ENCODE peak calls at places on chromosomes 12 and 14, in seven cellular contexts. Q is HCT116, B is lower lobe of right lung, C is neuronal stem cell, H is pancreas, O is hepatocyte, S is MM.1S. N is an unnamed sample.

GRCh38 chr12:108214486-108214885 is 85.4 kb downstream of the WSCD2 start:
- DNase-seq in Q (no peak), B (no peak), C (peak; percentile 70), H (peak; percentile 61), O (peak; percentile 66), S (peak; percentile 45), N (peak; percentile 43)

GRCh38 chr14:60946773-60947172 is 34.1 kb downstream of the TRMT5 start:
- DNase-seq in Q (no peak), B (no peak), C (no peak), H (no peak), O (no peak), S (no peak), N (no peak)

GRCh38 chr12:13179159-13180074 is 17.1 kb upstream of the EMP1 start:
- DNase-seq in Q (no peak), B (peak; percentile 66), C (no peak), H (peak; percentile 68), O (peak; percentile 81), S (peak; percentile 96), N (peak; percentile 55)

GRCh38 chr12:113471619-113472171 is at the start of gene LHX5:
- DNase-seq in Q (no peak), B (no peak), C (peak; percentile 77), H (no peak), O (no peak), S (no peak), N (no peak)

GRCh38 chr14:27605298-27605697 is 1007.5 kb upstream of the NOVA1 start:
- DNase-seq in Q (no peak), B (no peak), C (no peak), H (no peak), O (no peak), S (no peak), N (no peak)

GRCh38 chr14:66379116-66379515 is 107.1 kb upstream of the CCDC196 start:
- DNase-seq in Q (no peak), B (no peak), C (no peak), H (peak; percentile 77), O (no peak), S (no peak), N (peak; percentile 57)

GRCh38 chr12:78778339-78778738 is 86.2 kb upstream of the SYT1 start:
- DNase-seq in Q (no peak), B (no peak), C (no peak), H (no peak), O (no peak), S (no peak), N (no peak)

GRCh38 chr12:103301642-103302620 is 193.8 kb downstream of the C12orf42 start:
- DNase-seq in Q (no peak), B (no peak), C (peak; percentile 47), H (no peak), O (peak; percentile 7), S (no peak), N (no peak)

GRCh38 chr12:1655225-1655788 is 26.3 kb downstream of the WNT5B start:
- DNase-seq in Q (no peak), B (no peak), C (no peak), H (no peak), O (no peak), S (no peak), N (no peak)

GRCh38 chr12:53659011-53659551 is 16.8 kb downstream of the ATP5MC2 start:
- DNase-seq in Q (peak; percentile 45), B (no peak), C (peak; percentile 71), H (no peak), O (peak; percentile 68), S (no peak), N (peak; percentile 75)

GRCh38 chr14:69299286-69300035 is 39.5 kb downstream of the GALNT16 start:
- DNase-seq in Q (no peak), B (no peak), C (no peak), H (no peak), O (no peak), S (no peak), N (no peak)

GRCh38 chr12:95349291-95349690 is 124.7 kb upstream of the METAP2 start:
- DNase-seq in Q (no peak), B (no peak), C (no peak), H (no peak), O (no peak), S (no peak), N (no peak)

GRCh38 chr14:84622357-84622756 is 907.6 kb upstream of the FLRT2 start:
- DNase-seq in Q (no peak), B (no peak), C (no peak), H (no peak), O (no peak), S (no peak), N (no peak)

GRCh38 chr14:75456069-75457023 is 28.5 kb downstream of the JDP2 start:
- DNase-seq in Q (no peak), B (peak; percentile 65), C (no peak), H (no peak), O (no peak), S (no peak), N (no peak)

GRCh38 chr12:62724947-62725447 is 210.0 kb downstream of the PPM1H start:
- DNase-seq in Q (peak; percentile 99), B (no peak), C (peak; percentile 58), H (no peak), O (peak; percentile 85), S (no peak), N (peak; percentile 88)

GRCh38 chr12:62724285-62724684 is 210.7 kb downstream of the PPM1H start:
- DNase-seq in Q (no peak), B (no peak), C (no peak), H (no peak), O (no peak), S (no peak), N (no peak)

GRCh38 chr12:62722971-62723680 is 211.8 kb downstream of the PPM1H start:
- DNase-seq in Q (no peak), B (no peak), C (no peak), H (no peak), O (no peak), S (no peak), N (peak; percentile 78)

GRCh38 chr12:62726471-62726980 is 208.4 kb downstream of the PPM1H start:
- DNase-seq in Q (no peak), B (no peak), C (no peak), H (no peak), O (no peak), S (no peak), N (no peak)

DNA sequence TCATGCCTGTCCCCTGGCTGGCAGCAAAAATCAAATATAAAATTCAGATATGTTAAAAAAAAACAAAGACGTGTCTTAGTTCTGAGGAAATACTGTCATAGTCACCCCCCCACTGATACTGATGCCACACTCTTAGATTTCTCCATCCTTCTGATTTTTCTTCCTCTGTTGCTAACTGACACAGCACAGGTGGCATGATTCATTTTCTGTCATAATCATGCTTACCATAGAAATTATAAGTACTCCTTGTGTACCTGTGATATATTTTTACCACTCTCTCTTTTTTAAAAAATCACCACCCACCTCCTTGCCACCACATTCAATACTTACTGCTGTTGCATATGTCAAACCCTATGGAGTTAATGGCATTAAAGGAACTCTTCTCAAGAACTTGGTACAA is 209.2 kb downstream of the PPM1H start:
- DNase-seq in Q (no peak), B (no peak), C (no peak), H (no peak), O (no peak), S (no peak), N (no peak)
- H3K27me3 ChIP-seq in Q (no peaks in the 10 kb centered on the region), B (no peaks in the 10 kb centered on the region), C (no peaks in the 10 kb centered on the region), H (no peaks in the 10 kb centered on the region), O (no peaks in the 10 kb centered on the region), S (no peaks in the 10 kb centered on the region), N (no peaks in the 10 kb centered on the region)

DNA sequence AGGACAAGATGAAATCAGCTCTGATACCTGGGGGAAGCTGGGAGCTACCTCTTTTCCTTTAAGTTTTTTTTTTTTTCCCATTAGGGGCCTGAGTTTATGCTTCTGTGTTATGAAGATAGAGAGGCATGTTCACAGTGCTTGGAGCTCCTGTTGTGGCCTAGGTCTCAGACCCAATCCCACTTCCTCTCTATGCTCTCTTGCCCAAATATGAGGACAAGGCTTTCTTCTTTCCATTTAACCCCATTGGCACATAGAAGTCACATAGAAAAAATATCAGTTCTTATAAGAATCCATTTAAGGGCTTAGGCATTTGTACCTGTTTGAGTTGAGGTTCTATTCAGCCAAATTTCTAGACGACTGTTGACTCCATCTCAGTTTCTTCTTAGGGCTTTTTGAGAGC is 12.6 kb downstream of the MRPS35 start:
- DNase-seq in Q (no peak), B (no peak), C (no peak), H (no peak), O (no peak), S (no peak), N (no peak)
- H3K36me3 ChIP-seq in Q (peaks cover 7% of the 10 kb centered on the region), B (peaks cover 92% of the 10 kb centered on the region), C (peaks cover 1% of the 10 kb centered on the region), H (peaks cover 41% of the 10 kb centered on the region), O (no peaks in the 10 kb centered on the region), S (peaks cover 6% of the 10 kb centered on the region), N (peaks cover 60% of the 10 kb centered on the region)

GRCh38 chr14:98368916-98369315 is 903.1 kb downstream of the BCL11B start:
- DNase-seq in Q (no peak), B (no peak), C (no peak), H (no peak), O (no peak), S (no peak), N (no peak)

GRCh38 chr14:98368214-98368613 is 903.8 kb downstream of the BCL11B start:
- DNase-seq in Q (no peak), B (no peak), C (no peak), H (no peak), O (no peak), S (no peak), N (no peak)

GRCh38 chr14:98371141-98371540 is 900.9 kb downstream of the BCL11B start:
- DNase-seq in Q (no peak), B (no peak), C (no peak), H (no peak), O (no peak), S (no peak), N (no peak)

GRCh38 chr14:98369344-98369743 is 902.7 kb downstream of the BCL11B start:
- DNase-seq in Q (no peak), B (no peak), C (no peak), H (no peak), O (no peak), S (no peak), N (no peak)

DNA sequence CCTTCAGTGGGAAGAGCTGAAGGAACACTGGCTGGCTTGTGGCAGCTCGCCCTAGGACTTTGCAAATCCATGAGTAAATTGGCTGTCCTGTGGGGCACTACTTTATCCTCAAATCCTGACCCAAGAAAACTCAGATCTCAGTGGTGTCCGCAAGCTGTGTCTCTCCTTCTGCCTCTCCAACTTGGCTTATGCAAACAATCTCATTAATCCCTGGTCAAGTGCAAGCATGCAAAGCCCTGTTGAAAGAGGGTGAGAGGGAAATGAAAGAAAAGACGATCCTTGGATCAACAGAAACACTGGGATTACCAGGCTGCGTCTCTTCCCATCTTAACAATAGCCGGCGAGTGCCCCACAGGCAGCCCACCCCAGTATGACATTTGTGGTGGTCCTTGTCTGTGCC is 901.6 kb downstream of the BCL11B start:
- DNase-seq in Q (no peak), B (no peak), C (no peak), H (no peak), O (no peak), S (no peak), N (no peak)
- H3K9me3 ChIP-seq in Q (peaks cover 3% of the 10 kb centered on the region), B (no peaks in the 10 kb centered on the region), C (no peaks in the 10 kb centered on the region), H (no peaks in the 10 kb centered on the region), O (no peaks in the 10 kb centered on the region), S (no peaks in the 10 kb centered on the region), N (no peaks in the 10 kb centered on the region)

DNA sequence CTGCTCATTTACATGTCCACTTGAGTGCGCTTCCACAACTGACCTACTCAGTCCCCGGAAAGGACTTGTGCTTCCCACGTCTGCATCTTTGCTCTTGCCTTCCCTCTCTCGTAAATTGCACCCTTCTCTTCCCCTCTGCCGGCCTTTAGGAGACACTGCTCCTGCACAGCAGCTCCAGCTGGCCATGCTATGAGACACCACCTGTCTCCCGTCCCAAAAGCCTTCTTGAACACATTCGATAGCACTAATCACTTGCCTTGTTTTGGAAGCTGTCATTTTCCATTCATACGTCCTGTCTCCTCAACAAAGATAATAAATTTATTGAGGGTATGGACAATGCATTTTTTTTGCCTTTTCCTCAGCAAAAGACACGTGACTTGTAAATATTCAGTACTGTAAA is 15.7 kb upstream of the KCNA1 start:
- DNase-seq in Q (no peak), B (no peak), C (no peak), H (no peak), O (no peak), S (no peak), N (no peak)
- H3K27me3 ChIP-seq in Q (peaks cover 36% of the 10 kb centered on the region), B (peaks cover 21% of the 10 kb centered on the region), C (peaks cover 16% of the 10 kb centered on the region), H (no peaks in the 10 kb centered on the region), O (peaks cover 39% of the 10 kb centered on the region), S (no peaks in the 10 kb centered on the region), N (peaks cover 52% of the 10 kb centered on the region)